ENCODE peak calls at places on chromosomes 13 and 19, in five cellular contexts. O is cardiac muscle cell, K is fibroblast of lung, W is GM23338, A is BE2C. B is an unnamed sample.

GRCh38 chr19:29805026-29805925 is 6.5 kb upstream of the CCNE1 start:
- DNase-seq in O (no peak), K (no peak), W (no peak), A (no peak), B (no peak)

GRCh38 chr13:94305463-94305862 is 174.0 kb downstream of the DCT start:
- DNase-seq in O (no peak), K (peak; percentile 94), W (no peak), A (no peak), B (no peak)

GRCh38 chr19:6379744-6380143 is 4.0 kb upstream of the PSPN start:
- DNase-seq in O (no peak), K (no peak), W (no peak), A (no peak), B (no peak)

GRCh38 chr19:55442372-55443044 is 592 bp downstream of the SHISA7 start:
- DNase-seq in O (no peak), K (no peak), W (peak; percentile 62), A (no peak), B (no peak)

GRCh38 chr13:30681489-30682242 is 53.7 kb upstream of the ALOX5AP start:
- DNase-seq in O (no peak), K (peak; percentile 83), W (no peak), A (no peak), B (no peak)

GRCh38 chr19:48738557-48739399 is 1.6 kb downstream of the RASIP1 start:
- DNase-seq in O (peak; percentile 97), K (peak; percentile 63), W (peak; percentile 97), A (peak; percentile 100), B (peak; percentile 88)

GRCh38 chr19:5916201-5916708 is 2.2 kb downstream of the CAPS start:
- DNase-seq in O (no peak), K (no peak), W (no peak), A (no peak), B (no peak)

GRCh38 chr13:80361883-80362327 is 21.0 kb upstream of the SPRY2 start:
- DNase-seq in O (peak; percentile 83), K (no peak), W (peak; percentile 60), A (no peak), B (no peak)

GRCh38 chr19:5805465-5806132 is 732 bp downstream of the NRTN start:
- DNase-seq in O (peak; percentile 93), K (peak; percentile 23), W (peak; percentile 97), A (peak; percentile 93), B (no peak)

GRCh38 chr19:18846862-18847515 is 15.2 kb downstream of the UPF1 start:
- DNase-seq in O (peak; percentile 84), K (peak; percentile 80), W (peak; percentile 92), A (peak; percentile 89), B (peak; percentile 72)

GRCh38 chr19:3073159-3073563 is 10.9 kb upstream of the TLE5 start:
- DNase-seq in O (no peak), K (peak; percentile 89), W (peak; percentile 53), A (peak; percentile 66), B (no peak)

GRCh38 chr19:19405919-19406877 is 723 bp downstream of the GATAD2A start:
- DNase-seq in O (peak; percentile 69), K (peak; percentile 74), W (peak; percentile 83), A (peak; percentile 67), B (peak; percentile 32)

GRCh38 chr19:32873560-32873959 is 4.0 kb upstream of the SLC7A9 start:
- DNase-seq in O (no peak), K (no peak), W (no peak), A (no peak), B (no peak)

GRCh38 chr13:42876270-42876714 is 94.9 kb downstream of the FAM216B start:
- DNase-seq in O (no peak), K (no peak), W (peak; percentile 90), A (no peak), B (no peak)

GRCh38 chr13:60392136-60392535 is 4.9 kb upstream of the TDRD3 start:
- DNase-seq in O (no peak), K (no peak), W (no peak), A (no peak), B (no peak)

GRCh38 chr13:59846845-59847620 is 316.7 kb downstream of the DIAPH3 start:
- DNase-seq in O (no peak), K (no peak), W (peak; percentile 34), A (no peak), B (no peak)

GRCh38 chr13:41079725-41080124 is 18.4 kb downstream of the WBP4 start:
- DNase-seq in O (no peak), K (no peak), W (no peak), A (no peak), B (no peak)

GRCh38 chr13:105825071-105825470 is 710.4 kb downstream of the EFNB2 start:
- DNase-seq in O (no peak), K (no peak), W (no peak), A (no peak), B (no peak)

GRCh38 chr13:109703250-109703649 is 83.1 kb downstream of the IRS2 start:
- DNase-seq in O (no peak), K (no peak), W (no peak), A (no peak), B (no peak)
- H3K4me1 ChIP-seq in O (peaks cover 3% of the 10 kb centered on the region), K (no peaks in the 10 kb centered on the region), W (no peaks in the 10 kb centered on the region), A (peaks cover 21% of the 10 kb centered on the region), B (no peaks in the 10 kb centered on the region)

DNA sequence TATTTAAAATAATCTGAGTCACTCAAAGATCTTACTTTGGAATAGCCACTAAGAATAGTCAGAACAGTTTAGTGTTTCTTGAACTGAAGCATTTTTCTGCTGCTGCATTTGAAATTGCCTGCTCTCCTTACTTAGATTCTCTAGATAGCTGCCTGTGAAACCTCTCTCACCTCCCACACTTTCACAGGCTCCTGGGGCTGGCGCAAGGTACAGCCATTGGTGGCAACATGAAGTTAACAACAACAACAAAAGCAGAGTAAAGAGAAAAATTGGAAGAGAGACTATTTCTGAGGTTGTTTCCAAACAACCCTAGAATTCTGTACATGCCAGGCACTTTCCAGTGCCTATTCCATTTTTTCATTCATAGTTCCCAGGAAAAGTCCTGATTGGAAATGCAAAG is 25.3 kb downstream of the SLITRK5 start:
- DNase-seq in O (no peak), K (no peak), W (no peak), A (no peak), B (no peak)
- H3K27me3 ChIP-seq in O (no peaks in the 10 kb centered on the region), K (no peaks in the 10 kb centered on the region), W (no peaks in the 10 kb centered on the region), A (no peaks in the 10 kb centered on the region), B (no peaks in the 10 kb centered on the region)

GRCh38 chr19:10812196-10812595 is 23.8 kb downstream of the TMED1 start:
- DNase-seq in O (no peak), K (no peak), W (peak; percentile 40), A (no peak), B (no peak)
- H3K4me1 ChIP-seq in O (no peaks in the 10 kb centered on the region), K (peaks cover 11% of the 10 kb centered on the region), W (no peaks in the 10 kb centered on the region), A (peaks cover 7% of the 10 kb centered on the region), B (peaks cover 12% of the 10 kb centered on the region)

GRCh38 chr13:98755116-98755515 is 2.6 kb upstream of the SLC15A1 start:
- DNase-seq in O (no peak), K (no peak), W (no peak), A (no peak), B (no peak)
- H3K27me3 ChIP-seq in O (peaks cover 39% of the 10 kb centered on the region), K (peaks cover 31% of the 10 kb centered on the region), W (peaks cover 27% of the 10 kb centered on the region), A (peaks cover 27% of the 10 kb centered on the region), B (peaks cover 15% of the 10 kb centered on the region)

DNA sequence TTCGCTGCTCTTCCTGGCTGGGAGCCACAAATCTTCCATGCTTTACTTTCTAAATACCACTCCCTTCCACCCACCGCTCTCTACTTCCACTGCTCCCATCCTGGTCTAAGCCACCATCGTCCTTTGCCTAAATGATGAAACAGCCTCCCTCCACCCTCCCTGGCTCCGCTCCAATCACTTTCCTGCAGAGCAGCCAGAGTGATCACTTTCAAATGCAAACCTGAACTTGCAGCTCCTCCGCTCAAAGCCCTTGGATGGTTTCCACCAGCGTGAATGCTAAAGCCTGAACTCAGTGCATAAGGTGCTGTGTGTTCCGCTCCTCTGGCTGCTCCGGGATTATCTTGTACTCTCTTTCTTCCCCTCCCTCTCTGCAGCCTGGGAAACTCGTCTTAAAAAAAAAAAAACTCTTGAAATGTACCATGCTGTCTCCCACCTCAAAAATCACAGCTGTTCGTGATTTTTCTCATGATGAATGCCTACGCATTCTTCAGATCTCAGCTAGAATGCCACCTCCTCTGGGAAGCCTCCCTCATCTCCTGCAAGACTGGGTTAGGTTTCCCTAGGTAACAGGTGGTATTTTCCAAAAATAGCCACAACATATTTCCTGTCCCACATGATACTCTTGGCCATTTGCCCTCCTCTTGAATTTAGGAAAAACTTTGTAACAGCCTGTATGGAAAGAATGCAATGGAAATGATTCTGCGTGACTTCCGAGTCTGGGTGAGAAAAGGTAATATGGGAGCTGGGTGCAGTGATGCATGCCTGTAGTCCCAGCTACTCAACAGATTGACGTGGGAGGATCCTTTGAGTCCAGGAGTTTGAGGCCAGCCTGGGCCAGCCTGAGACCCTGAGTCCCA is 3.7 kb upstream of the SIN3B start:
- DNase-seq in O (no peak), K (peak; percentile 71), W (peak; percentile 83), A (peak; percentile 36), B (no peak)
- H3K4me1 ChIP-seq in O (peaks cover 2% of the 10 kb centered on the region), K (peaks cover 5% of the 10 kb centered on the region), W (peaks cover 33% of the 10 kb centered on the region), A (no peaks in the 10 kb centered on the region), B (peaks cover 15% of the 10 kb centered on the region)